ENCODE peak calls at places on chromosome 22, in nine cellular contexts. L is lower lobe of right lung, E is ovary, T is thoracic aorta, M is osteoblast, Z is fibroblast of lung, O is tibial nerve, J is MM.1S, A is hepatocyte. H is an unnamed sample.

GRCh38 chr22:45099961-45100360 is 63.8 kb upstream of the NUP50 start:
- DNase-seq in L (no peak), E (no peak), T (no peak), M (peak; percentile 15), Z (no peak), O (no peak), J (no peak), A (no peak), H (no peak)

GRCh38 chr22:22036588-22036987 is 54.0 kb upstream of the TOP3B start:
- DNase-seq in L (no peak), E (no peak), T (no peak), M (no peak), Z (no peak), O (no peak), J (no peak), A (no peak), H (no peak)

GRCh38 chr22:32858957-32859356 is 57.5 kb downstream of the TIMP3 start:
- DNase-seq in L (no peak), E (no peak), T (no peak), M (no peak), Z (no peak), O (no peak), J (no peak), A (no peak), H (no peak)

GRCh38 chr22:44085743-44086741 is 61.9 kb downstream of the PARVB start:
- DNase-seq in L (peak; percentile 53), E (peak; percentile 83), T (no peak), M (peak; percentile 78), Z (peak; percentile 64), O (peak; percentile 48), J (peak; percentile 34), A (peak; percentile 65), H (no peak)

GRCh38 chr22:38415046-38415445 is 40.0 kb downstream of the KCNJ4 start:
- DNase-seq in L (peak; percentile 22), E (peak; percentile 21), T (no peak), M (peak; percentile 79), Z (no peak), O (no peak), J (no peak), A (peak; percentile 2), H (peak; percentile 2)

GRCh38 chr22:36055376-36056310 is 27.0 kb upstream of the RBFOX2 start:
- DNase-seq in L (no peak), E (no peak), T (no peak), M (peak; percentile 82), Z (peak; percentile 37), O (no peak), J (no peak), A (no peak), H (no peak)

GRCh38 chr22:23058481-23059336 is 11.6 kb upstream of the GNAZ start:
- DNase-seq in L (peak; percentile 29), E (peak; percentile 12), T (no peak), M (no peak), Z (no peak), O (no peak), J (no peak), A (peak; percentile 3), H (no peak)

GRCh38 chr22:27154717-27155116 is 497.3 kb downstream of the MIAT start:
- DNase-seq in L (no peak), E (peak; percentile 73), T (no peak), M (no peak), Z (no peak), O (no peak), J (no peak), A (no peak), H (no peak)

GRCh38 chr22:27871306-27872014 is 47.6 kb downstream of the PITPNB start:
- DNase-seq in L (no peak), E (no peak), T (no peak), M (no peak), Z (no peak), O (no peak), J (no peak), A (no peak), H (no peak)

GRCh38 chr22:37672920-37673453 is 2.4 kb upstream of the LGALS1 start:
- DNase-seq in L (no peak), E (no peak), T (no peak), M (peak; percentile 38), Z (no peak), O (no peak), J (no peak), A (no peak), H (no peak)

GRCh38 chr22:27780161-27780575 is 21.4 kb downstream of the MN1 start:
- DNase-seq in L (no peak), E (no peak), T (no peak), M (peak; percentile 34), Z (peak; percentile 76), O (no peak), J (no peak), A (no peak), H (no peak)

DNA sequence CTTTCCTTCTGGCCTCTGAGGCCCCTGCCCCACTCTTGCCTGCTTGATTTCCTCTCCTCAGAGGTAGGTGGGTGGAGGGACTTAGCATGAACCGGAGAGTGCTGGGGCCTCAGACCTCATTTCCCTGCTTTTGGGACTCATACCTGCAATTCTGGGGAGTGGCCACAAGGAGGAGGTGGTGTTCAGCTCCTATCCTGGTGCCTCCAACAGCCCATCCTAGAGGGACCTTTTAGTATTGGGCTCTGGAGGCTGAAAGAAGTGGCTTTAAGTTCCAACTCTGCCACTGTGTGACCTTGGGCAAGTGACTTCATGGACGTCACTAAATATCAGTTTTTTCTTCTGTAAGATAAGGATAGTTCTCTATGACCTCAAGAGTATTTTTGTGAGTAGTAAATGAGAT is 98.6 kb downstream of the KIAA1671 start:
- DNase-seq in L (no peak), E (no peak), T (no peak), M (peak; percentile 77), Z (no peak), O (no peak), J (no peak), A (no peak), H (no peak)
- TF ChIP-seq CTCF in L (peak; percentile 28), E (no peak), T (no peak), M (peak; percentile 41), Z (peak; percentile 3), O (no peak), J (peak; percentile 48), A (no peak), H (no peak)

DNA sequence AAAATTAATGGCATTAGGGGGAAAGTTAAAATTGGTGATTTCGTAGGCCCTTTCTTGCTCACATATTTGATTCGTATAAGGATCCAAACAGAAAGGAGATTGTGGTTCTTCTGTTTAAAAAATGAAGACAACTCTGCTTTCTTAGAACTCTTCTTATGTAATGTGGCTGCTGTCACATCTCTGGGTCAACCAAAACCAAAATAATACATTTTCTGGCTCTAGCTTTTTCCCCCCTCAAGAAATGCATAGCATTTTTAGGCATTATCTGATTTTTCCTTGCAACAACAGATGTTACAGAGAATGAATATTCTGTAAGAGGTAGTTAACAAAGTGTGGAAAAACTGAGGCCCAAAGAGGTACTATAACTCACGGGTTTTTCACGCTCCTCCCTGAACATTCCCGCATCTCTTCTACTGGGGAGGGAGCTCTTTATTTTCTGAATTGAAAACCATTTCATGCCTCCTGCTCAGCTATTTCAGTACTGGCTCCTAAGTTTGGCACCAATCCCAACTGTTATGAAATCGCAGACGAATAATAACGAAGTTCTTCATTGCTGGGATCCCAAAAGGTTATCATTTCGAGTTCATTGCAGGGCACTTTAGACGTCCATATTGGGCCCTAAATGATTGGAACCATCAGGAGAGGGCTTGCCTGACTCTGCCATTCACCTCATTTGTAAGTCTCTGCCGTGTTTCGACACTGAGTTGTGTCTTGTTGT is 17.1 kb downstream of the GRAP2 start:
- DNase-seq in L (no peak), E (no peak), T (no peak), M (no peak), Z (no peak), O (peak; percentile 53), J (no peak), A (no peak), H (no peak)
- H3K27ac ChIP-seq in L (no peak overlapping the region), E (no peak overlapping the region), T (no peak overlapping the region), M (no peak overlapping the region), Z (no peak overlapping the region), O (no peak overlapping the region), J (no peak overlapping the region), A (no peak overlapping the region), H (peak overlapping the region; percentile 61)

DNA sequence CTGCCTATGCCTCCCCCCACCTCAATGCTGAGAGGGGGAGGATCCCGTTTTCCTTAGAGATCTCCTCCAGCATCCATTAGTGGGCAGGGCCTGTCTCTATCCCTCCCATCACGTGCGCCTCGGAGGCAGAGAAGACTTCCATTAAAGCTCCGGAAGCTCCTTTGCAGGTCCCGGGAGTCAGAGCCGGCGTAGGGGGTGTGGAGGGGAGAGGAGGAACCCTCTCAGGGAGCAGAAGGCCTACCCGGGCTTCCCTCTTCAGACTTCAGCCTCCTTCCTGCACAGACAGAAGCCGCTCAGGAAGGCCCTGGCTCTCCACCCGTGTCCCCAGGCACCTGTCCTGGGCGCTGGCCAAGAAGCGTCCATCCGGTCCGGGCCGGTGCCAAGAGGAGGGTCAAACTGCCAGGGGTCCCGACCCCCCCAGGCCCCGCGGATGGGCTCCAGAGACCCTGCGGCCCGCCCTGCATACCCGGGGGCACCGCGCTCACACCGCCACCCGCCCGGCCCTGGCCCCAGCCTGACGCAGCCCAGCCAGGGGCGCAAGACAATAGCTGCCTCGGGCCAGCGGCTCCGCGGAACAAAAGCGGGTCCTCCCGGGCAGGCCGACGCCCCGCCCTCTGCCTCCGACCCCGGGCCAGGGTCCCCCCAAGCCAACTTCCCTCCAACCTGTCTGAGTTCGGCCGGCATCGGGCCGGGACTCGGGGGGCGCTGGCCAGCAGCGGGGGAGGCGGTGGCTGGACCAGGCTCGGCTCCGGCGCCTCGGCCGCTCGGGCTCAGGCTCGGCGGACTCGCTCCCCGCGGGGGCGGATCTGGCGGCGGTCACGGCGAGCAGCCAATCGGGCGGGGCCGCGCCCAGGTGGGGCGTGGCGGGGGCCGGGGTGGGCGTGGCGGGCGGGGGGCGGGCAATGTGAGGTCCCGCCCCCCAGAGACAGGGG is 29.9 kb downstream of the ARVCF start:
- DNase-seq in L (peak; percentile 85), E (peak; percentile 88), T (no peak), M (peak; percentile 100), Z (peak; percentile 66), O (peak; percentile 59), J (peak; percentile 62), A (peak; percentile 93), H (peak; percentile 66)
- H3K27me3 ChIP-seq in L (no peaks in the 10 kb centered on the region), E (no peaks in the 10 kb centered on the region), T (no peaks in the 10 kb centered on the region), M (no peaks in the 10 kb centered on the region), Z (no peaks in the 10 kb centered on the region), O (no peaks in the 10 kb centered on the region), J (peaks cover 27% of the 10 kb centered on the region), A (no peaks in the 10 kb centered on the region), H (no peaks in the 10 kb centered on the region)

GRCh38 chr22:46185263-46185662 is 34.9 kb downstream of the PPARA start:
- DNase-seq in L (no peak), E (no peak), T (no peak), M (no peak), Z (no peak), O (no peak), J (no peak), A (no peak), H (no peak)

GRCh38 chr22:46192210-46192993 is 42.1 kb downstream of the PPARA start:
- DNase-seq in L (no peak), E (no peak), T (no peak), M (no peak), Z (no peak), O (no peak), J (no peak), A (no peak), H (no peak)

GRCh38 chr22:46183733-46184132 is 33.4 kb downstream of the PPARA start:
- DNase-seq in L (no peak), E (no peak), T (no peak), M (no peak), Z (no peak), O (no peak), J (no peak), A (no peak), H (no peak)

DNA sequence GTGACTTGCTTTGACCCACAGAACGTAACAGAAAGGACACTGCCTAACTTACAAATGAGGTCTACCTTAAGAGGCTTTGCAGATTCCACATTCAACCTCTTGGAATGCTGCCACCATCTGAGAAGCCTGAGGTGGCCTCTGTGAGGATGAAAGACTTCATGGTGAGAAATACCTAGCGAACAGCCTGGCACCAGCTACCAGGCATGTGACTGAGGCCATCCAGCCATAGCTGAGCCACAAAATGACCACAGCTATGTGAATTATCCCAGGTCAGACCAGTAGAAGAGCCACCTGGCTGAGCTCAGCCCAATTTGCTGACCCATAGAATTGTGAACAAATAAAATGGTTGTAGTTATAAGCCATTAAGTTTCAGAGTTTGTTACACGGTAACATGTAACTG is 37.5 kb downstream of the PPARA start:
- DNase-seq in L (no peak), E (no peak), T (no peak), M (peak; percentile 46), Z (no peak), O (no peak), J (peak; percentile 13), A (no peak), H (no peak)
- TF ChIP-seq CTCF in L (no peak), E (no peak), T (no peak), M (no peak), Z (no peak), O (no peak), J (no peak), A (no peak), H (no peak)